ENCODE peak calls at places on chromosomes 11 and 22, in nine cellular contexts. H is amniotic stem cell; Y is effector CD4-positive, alpha-beta T cell; A is hepatic stellate cell; G is keratinocyte; T is RKO; I is myocyte; N is activated effector memory CD4-positive, alpha-beta T cell treated with anti-CD3 and anti-CD28 coated beads, Interleukin-2, amount 50 U/mL, for 16 hours; R is M059J. J is an unnamed sample.

GRCh38 chr11:35418847-35419712 is at the start of gene SLC1A2:
- DNase-seq in H (no peak), R (peak), N (no peak), G (no peak), Y (no peak), I (peak), A (peak), T (no peak), J (no peak)

GRCh38 chr11:45085657-45086501 is 60.6 kb upstream of the PRDM11 start:
- DNase-seq in A (no peak), N (peak), R (no peak), I (no peak), G (no peak), H (no peak), Y (no peak), T (no peak), J (no peak)

GRCh38 chr11:88288560-88288959 is 49.0 kb downstream of the CTSC start:
- DNase-seq in Y (no peak), N (no peak), R (no peak), I (peak), T (no peak), G (no peak), A (no peak), H (no peak), J (no peak)

GRCh38 chr11:126163074-126163700 is 48.3 kb downstream of the RPUSD4 start:
- DNase-seq in N (no peak), Y (no peak), I (peak), R (peak), H (peak), G (peak), T (peak), A (no peak), J (no peak)

GRCh38 chr11:115081972-115082371 is 403.6 kb downstream of the NXPE2 start:
- DNase-seq in T (no peak), I (no peak), R (no peak), N (no peak), A (no peak), H (no peak), Y (no peak), G (no peak), J (no peak)

GRCh38 chr22:43670545-43670944 is 141.6 kb downstream of the EFCAB6 start:
- DNase-seq in I (no peak), R (no peak), N (no peak), G (no peak), H (no peak), Y (no peak), A (no peak), T (no peak), J (no peak)

GRCh38 chr11:129102225-129102624 is 89.9 kb downstream of the ARHGAP32 start:
- DNase-seq in H (no peak), T (no peak), A (no peak), G (no peak), N (no peak), I (no peak), R (no peak), Y (no peak), J (no peak)

GRCh38 chr11:130218501-130218900 is 58.9 kb downstream of the ST14 start:
- DNase-seq in I (no peak), H (no peak), R (no peak), T (no peak), Y (no peak), N (no peak), G (no peak), A (no peak), J (peak)

GRCh38 chr11:72758304-72758689 is 6.1 kb upstream of the ARAP1 start:
- DNase-seq in H (no peak), A (no peak), G (no peak), T (peak), I (no peak), R (peak), Y (no peak), N (no peak), J (no peak)

GRCh38 chr11:100709233-100709999 is 22.3 kb downstream of the ARHGAP42 start:
- DNase-seq in R (peak), A (no peak), T (peak), H (no peak), Y (no peak), I (peak), G (no peak), N (no peak), J (no peak)

GRCh38 chr11:120401506-120401905 is 65.3 kb downstream of the ARHGEF12 start:
- DNase-seq in R (peak), H (no peak), N (no peak), A (no peak), T (no peak), G (no peak), I (no peak), Y (no peak), J (no peak)

GRCh38 chr11:45921561-45922424 is 663 bp upstream of the LARGE2 start:
- DNase-seq in Y (no peak), H (no peak), G (no peak), I (no peak), T (no peak), R (no peak), N (peak), A (no peak), J (no peak)

GRCh38 chr11:117823941-117824420 is 563 bp downstream of the FXYD2 start:
- DNase-seq in A (no peak), G (no peak), H (no peak), T (no peak), N (peak), Y (no peak), I (no peak), R (no peak), J (no peak)

GRCh38 chr11:123478352-123478986 is 48.4 kb downstream of the GRAMD1B start:
- DNase-seq in T (peak), N (peak), I (peak), G (peak), Y (peak), R (peak), A (peak), H (peak), J (peak)

GRCh38 chr11:108697872-108698473 is 33.1 kb downstream of the DDX10 start:
- DNase-seq in T (peak), A (peak), H (peak), G (peak), Y (no peak), I (peak), R (peak), N (no peak), J (no peak)

GRCh38 chr11:112588252-112588668 is 327.6 kb upstream of the PLET1 start:
- DNase-seq in N (peak), Y (peak), R (peak), H (peak), T (peak), A (peak), I (peak), G (peak), J (peak)

GRCh38 chr11:114399903-114400221 is 449 bp downstream of the C11orf71 start:
- DNase-seq in Y (no peak), G (no peak), H (peak), N (no peak), R (no peak), T (no peak), A (no peak), I (no peak), J (no peak)

GRCh38 chr11:77642228-77642627 is 4.6 kb upstream of the CLNS1A start:
- DNase-seq in T (no peak), I (no peak), Y (no peak), G (no peak), H (no peak), N (no peak), R (peak), A (no peak), J (no peak)

GRCh38 chr22:46297151-46297819 is 615 bp downstream of the GTSE1 start:
- DNase-seq in T (peak), Y (no peak), R (peak), A (peak), N (no peak), G (no peak), H (no peak), I (peak), J (no peak)

GRCh38 chr11:116042125-116042524 is 537.9 kb upstream of the CADM1 start:
- DNase-seq in Y (no peak), H (no peak), G (no peak), A (no peak), I (no peak), R (no peak), N (no peak), T (no peak), J (no peak)

GRCh38 chr11:1731451-1732059 is 18.8 kb downstream of the IFITM10 start:
- DNase-seq in Y (no peak), R (no peak), I (no peak), G (no peak), H (no peak), N (peak), A (no peak), T (no peak), J (no peak)

GRCh38 chr11:63023415-63023814 is 7.8 kb upstream of the SLC22A8 start:
- DNase-seq in N (no peak), I (no peak), G (no peak), R (no peak), Y (no peak), H (no peak), A (no peak), T (no peak), J (no peak)

GRCh38 chr22:45891021-45891421 is 85.9 kb downstream of the WNT7B start:
- DNase-seq in A (no peak), T (no peak), R (no peak), N (no peak), G (no peak), H (no peak), Y (no peak), I (no peak), J (no peak)

GRCh38 chr11:72814831-72815618 is 814 bp downstream of the ATG16L2 start:
- DNase-seq in H (no peak), R (peak), G (no peak), Y (peak), I (peak), T (peak), A (peak), N (peak), J (peak)

GRCh38 chr11:125072210-125072960 is 9.3 kb downstream of the SLC37A2 start:
- DNase-seq in Y (no peak), R (no peak), I (no peak), T (no peak), A (no peak), H (no peak), N (no peak), G (no peak), J (no peak)

GRCh38 chr11:65262775-65263174 is 1.0 kb downstream of the POLA2 start:
- DNase-seq in N (peak), R (peak), G (no peak), A (no peak), T (peak), I (no peak), Y (no peak), H (no peak), J (no peak)

GRCh38 chr11:11057472-11057854 is 199.6 kb upstream of the ZBED5 start:
- DNase-seq in Y (no peak), G (no peak), A (no peak), R (no peak), I (no peak), N (no peak), T (no peak), H (no peak), J (no peak)

GRCh38 chr22:49240016-49240380 is 587.7 kb downstream of the BRD1 start:
- DNase-seq in R (no peak), I (no peak), G (no peak), N (no peak), H (no peak), Y (no peak), T (no peak), A (no peak), J (no peak)

GRCh38 chr11:116221351-116221750 is 551.4 kb downstream of the BUD13 start:
- DNase-seq in T (no peak), A (no peak), N (no peak), G (no peak), R (no peak), H (no peak), I (no peak), Y (no peak), J (no peak)

GRCh38 chr11:134575504-134576230 is 163.6 kb upstream of the B3GAT1 start:
- DNase-seq in Y (no peak), A (no peak), H (no peak), I (no peak), N (no peak), G (no peak), R (no peak), T (no peak), J (no peak)

GRCh38 chr22:45376009-45376408 is 37.4 kb downstream of the SMC1B start:
- DNase-seq in H (no peak), G (no peak), N (no peak), R (no peak), Y (no peak), A (no peak), I (no peak), T (no peak), J (no peak)

GRCh38 chr11:30346068-30346688 is 23.3 kb downstream of the ARL14EP start:
- DNase-seq in R (peak), I (peak), H (no peak), T (peak), N (no peak), A (no peak), G (no peak), Y (no peak), J (no peak)

GRCh38 chr22:20017622-20017958 is 967 bp upstream of the ARVCF start:
- DNase-seq in T (no peak), H (no peak), Y (no peak), I (no peak), N (no peak), A (no peak), G (no peak), R (no peak), J (no peak)